ENCODE peak calls at places on chromosome 2, in ten cellular contexts. U is stomach, N is H1, B is ovary, C is K562, D is transverse colon, M is GM12878, V is suprapubic skin, O is SK-N-SH, X is A549. I is an unnamed sample.

GRCh38 chr2:234732404-234733092 is 219.3 kb upstream of the SH3BP4 start:
- DNase-seq in N (no peak), D (no peak), C (no peak), U (no peak), V (no peak), B (no peak), O (no peak), X (no peak), M (no peak), I (no peak)

GRCh38 chr2:166375205-166375735 is 474 bp downstream of the SCN9A start:
- DNase-seq in O (peak; percentile 42), U (no peak), X (peak; percentile 36), N (no peak), M (no peak), C (no peak), V (no peak), D (no peak), B (no peak), I (no peak)

GRCh38 chr2:181907005-181907549 is 15.5 kb downstream of the ITPRID2 start:
- DNase-seq in N (no peak), U (no peak), B (no peak), D (no peak), M (no peak), V (no peak), X (no peak), C (no peak), O (no peak), I (no peak)

GRCh38 chr2:234699456-234699855 is 202.6 kb upstream of the ARL4C start:
- DNase-seq in B (no peak), V (no peak), O (no peak), M (no peak), N (no peak), C (no peak), X (no peak), D (no peak), U (no peak), I (no peak)

GRCh38 chr2:235278771-235279355 is 215.0 kb upstream of the AGAP1 start:
- DNase-seq in U (no peak), C (no peak), V (no peak), B (no peak), N (no peak), O (no peak), X (no peak), M (no peak), D (no peak), I (no peak)

GRCh38 chr2:26216587-26216986 is 27.8 kb downstream of the HADHA start:
- DNase-seq in O (no peak), N (no peak), C (no peak), B (no peak), X (no peak), U (no peak), D (no peak), V (no peak), M (no peak), I (no peak)

GRCh38 chr2:81412681-81413080 is 1108.1 kb upstream of the LRRTM1 start:
- DNase-seq in N (no peak), O (no peak), D (no peak), X (peak; percentile 1), M (no peak), C (no peak), B (no peak), U (no peak), V (no peak), I (no peak)

GRCh38 chr2:62462211-62462610 is 43.8 kb downstream of the TMEM17 start:
- DNase-seq in N (no peak), V (no peak), X (no peak), U (no peak), M (no peak), D (no peak), B (no peak), O (no peak), C (no peak), I (no peak)

GRCh38 chr2:10169053-10169578 is 46.6 kb downstream of the RRM2 start:
- DNase-seq in V (no peak), B (no peak), X (no peak), N (no peak), M (no peak), U (no peak), D (no peak), O (no peak), C (no peak), I (no peak)
- TF ChIP-seq CTCF in V (no peak), B (no peak), X (no peak), N (no peak), M (no peak), U (no peak), D (no peak), O (no peak), C (no peak), I (no peak)

GRCh38 chr2:32752952-32753351 is 125.1 kb downstream of the TTC27 start:
- DNase-seq in U (no peak), B (no peak), M (no peak), V (no peak), O (no peak), C (no peak), X (no peak), N (no peak), D (no peak), I (no peak)

GRCh38 chr2:32756074-32756727 is 128.4 kb downstream of the TTC27 start:
- DNase-seq in U (no peak), N (no peak), D (no peak), X (no peak), C (no peak), B (no peak), M (no peak), O (no peak), V (no peak), I (no peak)

GRCh38 chr2:32750880-32751279 is 123.0 kb downstream of the TTC27 start:
- DNase-seq in C (no peak), O (peak; percentile 32), U (no peak), M (no peak), X (no peak), N (no peak), V (no peak), B (no peak), D (no peak), I (no peak)

GRCh38 chr2:32755666-32756065 is 127.8 kb downstream of the TTC27 start:
- DNase-seq in M (no peak), C (no peak), B (no peak), N (no peak), U (no peak), X (no peak), D (no peak), V (no peak), O (no peak), I (no peak)

GRCh38 chr2:32752205-32752604 is 124.4 kb downstream of the TTC27 start:
- DNase-seq in B (no peak), O (no peak), V (no peak), C (no peak), M (no peak), X (no peak), D (no peak), N (no peak), U (no peak), I (no peak)
- TF ChIP-seq EP300 in B (no peak), O (peak; percentile 36), V (no peak), C (no peak), M (no peak), X (no peak), D (no peak), N (no peak), U (no peak), I (no peak)

GRCh38 chr2:134413430-134413829 is 159.6 kb downstream of the MGAT5 start:
- DNase-seq in V (no peak), U (no peak), D (no peak), N (no peak), M (no peak), X (no peak), C (no peak), B (no peak), O (no peak), I (no peak)

GRCh38 chr2:134411279-134411827 is 157.5 kb downstream of the MGAT5 start:
- DNase-seq in D (no peak), N (no peak), C (no peak), U (no peak), O (peak; percentile 48), B (no peak), X (no peak), M (no peak), V (no peak), I (peak; percentile 19)

GRCh38 chr2:134412639-134412999 is 158.7 kb downstream of the MGAT5 start:
- DNase-seq in C (no peak), D (no peak), M (no peak), V (no peak), O (no peak), N (no peak), U (no peak), X (no peak), B (no peak), I (no peak)

GRCh38 chr2:134410831-134411231 is 157.0 kb downstream of the MGAT5 start:
- DNase-seq in C (no peak), O (no peak), N (no peak), D (peak; percentile 18), U (no peak), B (no peak), M (no peak), X (no peak), V (no peak), I (no peak)

DNA sequence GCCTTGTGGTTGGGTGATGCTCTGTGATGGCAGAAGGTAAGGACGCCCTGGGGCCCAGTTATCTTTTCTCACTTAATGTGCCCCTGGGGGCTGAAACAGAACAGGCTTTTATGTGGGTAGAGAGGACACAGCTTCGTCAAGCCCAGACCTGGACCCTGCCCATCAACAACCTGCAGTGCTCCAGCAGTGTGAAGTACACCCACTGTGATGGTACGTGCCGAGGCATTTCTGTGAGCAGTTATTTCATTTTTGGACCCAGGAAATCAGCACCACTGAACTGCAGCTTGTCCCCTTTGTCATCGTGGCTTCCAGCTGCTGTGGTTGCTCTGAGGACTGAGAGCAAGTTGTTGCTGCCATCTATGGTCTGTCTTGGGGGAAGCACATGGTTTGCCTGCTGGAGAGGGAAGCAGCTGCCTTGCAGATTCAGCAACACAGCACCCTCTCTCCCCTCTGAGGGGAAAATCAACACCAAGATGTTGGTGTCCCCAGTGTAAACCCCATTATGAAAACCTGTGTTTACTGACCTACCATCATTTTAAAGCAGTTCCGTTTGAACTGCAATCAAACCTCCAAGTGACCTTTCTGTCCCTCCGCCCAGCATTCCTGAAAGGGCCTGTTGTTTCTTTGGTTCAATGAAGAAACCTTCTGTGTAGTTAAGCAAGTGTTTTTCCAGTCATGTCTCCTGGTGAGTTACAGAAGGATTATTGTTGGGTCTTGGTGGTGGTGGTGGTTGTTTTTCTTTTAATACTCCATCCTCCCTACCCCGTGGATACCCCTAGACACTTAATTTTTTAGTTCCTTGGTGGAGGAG is 158.2 kb downstream of the MGAT5 start:
- DNase-seq in M (peak; percentile 86), X (peak; percentile 67), N (peak; percentile 39), O (peak; percentile 70), D (peak; percentile 72), C (peak; percentile 15), V (peak; percentile 71), U (peak; percentile 67), B (peak; percentile 64), I (peak; percentile 52)
- TF ChIP-seq CTCF in M (peak; percentile 98), X (peak; percentile 59), N (peak; percentile 73), O (peak; percentile 74), D (peak; percentile 66), C (peak; percentile 64), V (peak; percentile 30), U (no peak), B (peak; percentile 35), I (peak; percentile 56)

DNA sequence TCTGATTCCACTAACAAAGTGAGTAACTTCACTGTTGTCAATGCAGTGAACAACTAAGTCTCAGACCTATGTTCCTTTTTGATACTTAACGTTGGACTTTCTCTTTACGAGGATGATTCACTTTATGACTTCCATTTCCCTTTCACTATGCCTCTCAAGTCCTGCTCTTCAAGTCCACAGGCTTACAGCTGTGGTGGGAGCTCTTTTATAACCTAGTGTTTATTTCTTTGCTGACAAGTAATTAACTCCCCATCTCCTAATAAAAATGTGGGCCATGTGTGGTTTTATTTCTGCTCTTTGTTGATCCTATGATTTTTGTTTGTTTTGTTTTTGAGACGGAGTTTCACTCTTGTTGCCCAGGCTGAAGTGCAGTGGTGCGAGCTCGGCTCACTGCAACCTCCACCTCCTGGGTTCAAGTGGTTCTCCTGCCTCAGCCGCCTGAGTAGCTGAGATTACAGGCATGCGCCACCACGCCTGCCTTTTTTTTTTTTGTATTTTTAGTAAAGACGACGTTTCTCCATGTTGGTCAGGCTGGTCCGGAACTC is 142.1 kb downstream of the USP34 start:
- DNase-seq in M (no peak), U (no peak), X (peak; percentile 28), D (peak; percentile 13), V (no peak), B (no peak), N (no peak), C (no peak), O (no peak), I (no peak)
- TF ChIP-seq EP300 in M (no peak), U (no peak), X (no peak), D (no peak), V (no peak), B (no peak), N (no peak), C (no peak), O (no peak), I (no peak)

I was measured in upper lobe of left lung.